ENCODE peak calls at places on chromosomes 12 and 14, in four cellular contexts. Q is WTC11, N is K562, T is HepG2. I is an unnamed sample.

GRCh38 chr14:98112211-98112780 is 1159.7 kb downstream of the BCL11B start:
- DNase-seq in Q (no peak), N (no peak), T (no peak), I (no peak)

GRCh38 chr14:28875937-28876910 is 109.6 kb downstream of the FOXG1 start:
- DNase-seq in Q (no peak), N (no peak), T (no peak), I (no peak)

GRCh38 chr12:119334459-119335170 is at the start of gene CCDC60:
- DNase-seq in Q (peak; percentile 94), N (peak; percentile 91), T (no peak), I (no peak)

GRCh38 chr12:96352161-96352835 is 47.9 kb downstream of the CDK17 start:
- DNase-seq in Q (no peak), N (no peak), T (no peak), I (no peak)

GRCh38 chr12:51817027-51817953 is 31.2 kb downstream of the FIGNL2 start:
- DNase-seq in Q (no peak), N (no peak), T (no peak), I (no peak)

GRCh38 chr12:42590324-42590934 is 883 bp upstream of the PRICKLE1 start:
- DNase-seq in Q (peak; percentile 25), N (no peak), T (no peak), I (peak; percentile 35)

GRCh38 chr14:64509036-64509435 is 4.5 kb downstream of the ZBTB1 start:
- DNase-seq in Q (peak; percentile 24), N (no peak), T (peak; percentile 59), I (no peak)

GRCh38 chr12:45324391-45324790 is 108.5 kb downstream of the ANO6 start:
- DNase-seq in Q (no peak), N (no peak), T (no peak), I (no peak)

GRCh38 chr14:53539489-53540126 is 386.5 kb upstream of the DDHD1 start:
- DNase-seq in Q (peak; percentile 90), N (peak; percentile 23), T (peak; percentile 73), I (peak; percentile 86)

GRCh38 chr12:96194901-96195844 is 998 bp downstream of the ELK3 start:
- DNase-seq in Q (peak; percentile 30), N (peak; percentile 29), T (no peak), I (peak; percentile 82)

GRCh38 chr14:29462772-29463171 is 464.9 kb downstream of the PRKD1 start:
- DNase-seq in Q (no peak), N (no peak), T (no peak), I (no peak)

GRCh38 chr12:31732926-31733548 is 4.2 kb upstream of the AMN1 start:
- DNase-seq in Q (peak; percentile 42), N (peak; percentile 55), T (peak; percentile 70), I (peak; percentile 96)

GRCh38 chr12:31740618-31741017 is 11.8 kb upstream of the AMN1 start:
- DNase-seq in Q (no peak), N (no peak), T (no peak), I (no peak)

GRCh38 chr12:31737763-31738162 is 8.9 kb upstream of the AMN1 start:
- DNase-seq in Q (no peak), N (no peak), T (no peak), I (no peak)

GRCh38 chr12:31737345-31737744 is 8.5 kb upstream of the AMN1 start:
- DNase-seq in Q (no peak), N (no peak), T (no peak), I (no peak)

DNA sequence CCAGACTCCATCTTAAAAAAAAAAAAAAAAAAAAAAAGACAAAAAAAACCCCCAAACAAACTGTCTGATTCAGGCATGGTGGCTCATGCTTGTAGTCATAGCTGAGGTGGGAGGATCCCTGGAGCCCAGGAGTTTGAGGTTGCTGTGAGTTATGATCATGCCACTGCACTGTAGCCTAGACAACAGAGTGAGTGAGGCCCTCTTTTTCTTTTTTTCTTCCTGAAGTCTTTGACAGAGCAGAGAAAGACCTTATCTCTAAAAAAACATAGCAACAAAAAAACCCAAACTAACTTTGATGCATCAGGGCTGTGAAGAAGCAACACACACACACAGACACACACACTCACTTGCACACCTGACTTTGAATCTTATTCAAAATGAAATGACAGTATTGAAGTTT is 7.7 kb upstream of the AMN1 start:
- DNase-seq in Q (no peak), N (no peak), T (no peak), I (peak; percentile 80)
- TF ChIP-seq HMGXB4 in Q (no peak), N (no peak), T (no peak), I (no peak)

GRCh38 chr12:108768591-108769500 is 37.5 kb upstream of the CORO1C start:
- DNase-seq in Q (peak; percentile 65), N (peak; percentile 39), T (peak; percentile 33), I (peak; percentile 84)
- TF ChIP-seq MAX in Q (peak; percentile 22), N (no peak), T (peak; percentile 19), I (no peak)

DNA sequence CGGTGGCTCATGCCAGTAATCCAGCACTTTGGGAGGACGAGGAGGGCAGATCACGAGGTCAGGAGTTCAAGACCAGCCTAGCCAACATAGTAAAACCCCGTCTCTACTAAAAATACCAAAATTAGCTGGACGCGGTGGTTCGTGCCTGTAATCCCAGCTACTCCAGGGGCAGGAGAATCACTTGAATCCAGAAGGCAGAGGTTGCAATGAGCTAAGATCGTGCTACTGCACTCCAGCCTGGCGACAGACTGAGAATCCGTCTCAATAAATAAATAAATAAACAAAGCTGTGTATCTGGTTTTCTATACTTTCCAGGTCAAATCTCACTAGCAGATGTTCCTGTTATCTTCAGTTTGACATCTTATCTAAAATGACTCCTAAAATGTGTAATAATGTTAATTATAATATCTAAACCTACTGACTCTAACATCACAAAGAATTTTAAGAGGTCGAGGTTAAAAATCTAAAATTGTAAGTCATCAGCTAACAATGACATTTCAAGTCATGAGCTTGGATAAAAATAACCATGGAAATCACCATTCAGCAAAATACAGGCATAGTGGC is 2.4 kb upstream of the SRP54 start:
- DNase-seq in Q (no peak), N (no peak), T (no peak), I (no peak)
- TF ChIP-seq HMGXB4 in Q (no peak), N (no peak), T (no peak), I (no peak)

GRCh38 chr12:64611430-64612286 is 1.4 kb downstream of the RASSF3 start:
- DNase-seq in Q (peak; percentile 13), N (no peak), T (no peak), I (no peak)
- TF ChIP-seq MAX in Q (no peak), N (no peak), T (no peak), I (no peak)

GRCh38 chr12:105916698-105917059 is 222.1 kb downstream of the NUAK1 start:
- DNase-seq in Q (no peak), N (no peak), T (no peak), I (no peak)

GRCh38 chr12:105921055-105921454 is 217.7 kb downstream of the NUAK1 start:
- DNase-seq in Q (no peak), N (no peak), T (no peak), I (no peak)

GRCh38 chr12:105922670-105923102 is 216.1 kb downstream of the NUAK1 start:
- DNase-seq in Q (no peak), N (no peak), T (no peak), I (peak; percentile 76)

GRCh38 chr12:105921872-105922669 is 216.7 kb downstream of the NUAK1 start:
- DNase-seq in Q (no peak), N (no peak), T (no peak), I (no peak)

GRCh38 chr12:105920161-105920684 is 218.5 kb downstream of the NUAK1 start:
- DNase-seq in Q (no peak), N (no peak), T (no peak), I (no peak)
- TF ChIP-seq HMGXB4 in Q (no peak), N (no peak), T (no peak), I (no peak)

GRCh38 chr12:54984602-54985376 is at the start of gene TESPA1:
- DNase-seq in Q (no peak), N (no peak), T (no peak), I (no peak)
- TF ChIP-seq MAX in Q (no peak), N (no peak), T (no peak), I (no peak)

DNA sequence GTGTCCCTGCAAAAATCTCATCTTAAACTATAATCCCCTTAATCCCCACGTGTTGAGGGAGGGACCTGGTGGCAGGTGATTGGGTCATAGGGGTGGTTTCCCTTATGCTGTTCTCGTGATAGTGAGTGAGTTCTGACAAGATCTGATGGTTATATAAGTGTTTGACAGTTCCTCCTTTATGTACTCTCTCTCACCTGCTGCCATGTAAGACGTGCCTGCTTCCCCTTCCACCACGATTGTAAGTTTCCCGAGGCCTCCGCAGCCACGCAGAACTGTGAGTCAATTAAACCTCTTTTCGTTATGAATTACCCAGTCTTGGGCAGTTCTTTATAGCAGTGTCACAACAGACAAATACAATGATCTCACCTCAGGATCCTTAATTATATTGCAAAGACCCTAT is 45.2 kb upstream of the MAP1LC3B2 start:
- DNase-seq in Q (no peak), N (no peak), T (no peak), I (no peak)
- TF ChIP-seq HMGXB4 in Q (no peak), N (no peak), T (no peak), I (no peak)

I was measured in A549.